ENCODE peak calls at places on chromosome 1, in ten cellular contexts. One of them, this sample, is unnamed.

GRCh38 chr1:55727010-55727409 is 511.8 kb upstream of the USP24 start:
- DNase-seq in IMR-90: peak; percentile 62
- DNase-seq in body of pancreas: no peak
- DNase-seq in stomach: no peak
- DNase-seq in HepG2: no peak
- DNase-seq in endothelial cell of umbilical vein: no peak
- DNase-seq in Peyer's patch: no peak
- DNase-seq in K562: no peak
- DNase-seq in HCT116: no peak
- DNase-seq in esophagus muscularis mucosa: no peak
- DNase-seq in this sample: no peak

GRCh38 chr1:186154651-186155050 is 220.4 kb downstream of the TPR start:
- DNase-seq in esophagus muscularis mucosa: no peak
- DNase-seq in HepG2: no peak
- DNase-seq in Peyer's patch: no peak
- DNase-seq in body of pancreas: no peak
- DNase-seq in K562: no peak
- DNase-seq in stomach: no peak
- DNase-seq in IMR-90: no peak
- DNase-seq in HCT116: no peak
- DNase-seq in endothelial cell of umbilical vein: no peak
- DNase-seq in this sample: no peak

GRCh38 chr1:150566589-150567340 is 12.6 kb downstream of the MCL1 start:
- DNase-seq in stomach: no peak
- DNase-seq in HepG2: no peak
- DNase-seq in K562: no peak
- DNase-seq in Peyer's patch: peak; percentile 37
- DNase-seq in HCT116: no peak
- DNase-seq in esophagus muscularis mucosa: no peak
- DNase-seq in body of pancreas: no peak
- DNase-seq in IMR-90: no peak
- DNase-seq in endothelial cell of umbilical vein: peak; percentile 20
- DNase-seq in this sample: no peak

GRCh38 chr1:8649027-8649426 is 168.4 kb downstream of the RERE start:
- DNase-seq in HepG2: no peak
- DNase-seq in stomach: no peak
- DNase-seq in body of pancreas: no peak
- DNase-seq in endothelial cell of umbilical vein: peak; percentile 85
- DNase-seq in esophagus muscularis mucosa: no peak
- DNase-seq in IMR-90: no peak
- DNase-seq in Peyer's patch: no peak
- DNase-seq in HCT116: no peak
- DNase-seq in K562: no peak
- DNase-seq in this sample: no peak

GRCh38 chr1:19122668-19123067 is 87.4 kb downstream of the UBR4 start:
- DNase-seq in IMR-90: peak; percentile 17
- DNase-seq in stomach: peak; percentile 82
- DNase-seq in body of pancreas: peak; percentile 60
- DNase-seq in K562: no peak
- DNase-seq in HCT116: no peak
- DNase-seq in endothelial cell of umbilical vein: no peak
- DNase-seq in esophagus muscularis mucosa: no peak
- DNase-seq in HepG2: no peak
- DNase-seq in Peyer's patch: peak; percentile 86
- DNase-seq in this sample: peak; percentile 12

GRCh38 chr1:172135076-172135672 is 285.3 kb upstream of the C1orf105 start:
- DNase-seq in Peyer's patch: peak; percentile 62
- DNase-seq in esophagus muscularis mucosa: no peak
- DNase-seq in endothelial cell of umbilical vein: no peak
- DNase-seq in K562: peak; percentile 26
- DNase-seq in HCT116: peak; percentile 32
- DNase-seq in IMR-90: no peak
- DNase-seq in body of pancreas: peak; percentile 9
- DNase-seq in stomach: no peak
- DNase-seq in HepG2: peak; percentile 32
- DNase-seq in this sample: peak; percentile 32

GRCh38 chr1:94962745-94963265 is 35.9 kb upstream of the CNN3 start:
- DNase-seq in K562: no peak
- DNase-seq in body of pancreas: peak; percentile 42
- DNase-seq in esophagus muscularis mucosa: no peak
- DNase-seq in HCT116: no peak
- DNase-seq in Peyer's patch: peak; percentile 89
- DNase-seq in stomach: peak; percentile 39
- DNase-seq in endothelial cell of umbilical vein: peak; percentile 75
- DNase-seq in IMR-90: peak; percentile 49
- DNase-seq in HepG2: peak; percentile 85
- DNase-seq in this sample: peak; percentile 20

GRCh38 chr1:11719313-11720032 is 16.5 kb upstream of the AGTRAP start:
- DNase-seq in Peyer's patch: peak; percentile 96
- DNase-seq in endothelial cell of umbilical vein: peak; percentile 76
- DNase-seq in stomach: peak; percentile 88
- DNase-seq in K562: peak; percentile 76
- DNase-seq in esophagus muscularis mucosa: peak; percentile 95
- DNase-seq in body of pancreas: peak; percentile 87
- DNase-seq in IMR-90: peak; percentile 61
- DNase-seq in HepG2: no peak
- DNase-seq in HCT116: no peak
- DNase-seq in this sample: peak; percentile 86

GRCh38 chr1:3631865-3632264 is 7.0 kb downstream of the TPRG1L start:
- DNase-seq in stomach: no peak
- DNase-seq in esophagus muscularis mucosa: no peak
- DNase-seq in body of pancreas: no peak
- DNase-seq in K562: no peak
- DNase-seq in endothelial cell of umbilical vein: no peak
- DNase-seq in Peyer's patch: no peak
- DNase-seq in IMR-90: no peak
- DNase-seq in HepG2: no peak
- DNase-seq in HCT116: no peak
- DNase-seq in this sample: no peak

GRCh38 chr1:58782308-58783089 is 1.3 kb downstream of the JUN start:
- DNase-seq in K562: peak; percentile 25
- DNase-seq in stomach: peak; percentile 66
- DNase-seq in body of pancreas: peak; percentile 72
- DNase-seq in HepG2: no peak
- DNase-seq in esophagus muscularis mucosa: peak; percentile 94
- DNase-seq in HCT116: no peak
- DNase-seq in Peyer's patch: peak; percentile 86
- DNase-seq in endothelial cell of umbilical vein: peak; percentile 43
- DNase-seq in IMR-90: peak; percentile 22
- DNase-seq in this sample: peak; percentile 68
- TF ChIP-seq POLR2A in K562: no peak
- TF ChIP-seq POLR2A in stomach: no peak
- TF ChIP-seq POLR2A in body of pancreas: no peak
- TF ChIP-seq POLR2A in HepG2: peak; percentile 46
- TF ChIP-seq POLR2A in esophagus muscularis mucosa: peak; percentile 22
- TF ChIP-seq POLR2A in HCT116: no peak
- TF ChIP-seq POLR2A in Peyer's patch: no peak
- TF ChIP-seq POLR2A in endothelial cell of umbilical vein: no peak
- TF ChIP-seq POLR2A in IMR-90: peak; percentile 18
- TF ChIP-seq POLR2A in this sample: no peak

GRCh38 chr1:195903203-195903602 is 705.0 kb downstream of the KCNT2 start:
- DNase-seq in IMR-90: no peak
- DNase-seq in HCT116: no peak
- DNase-seq in stomach: no peak
- DNase-seq in Peyer's patch: no peak
- DNase-seq in HepG2: no peak
- DNase-seq in esophagus muscularis mucosa: no peak
- DNase-seq in endothelial cell of umbilical vein: no peak
- DNase-seq in body of pancreas: no peak
- DNase-seq in K562: no peak
- DNase-seq in this sample: no peak

GRCh38 chr1:195899762-195900352 is 708.4 kb downstream of the KCNT2 start:
- DNase-seq in Peyer's patch: no peak
- DNase-seq in IMR-90: peak; percentile 74
- DNase-seq in body of pancreas: no peak
- DNase-seq in HCT116: no peak
- DNase-seq in endothelial cell of umbilical vein: no peak
- DNase-seq in esophagus muscularis mucosa: no peak
- DNase-seq in stomach: no peak
- DNase-seq in HepG2: no peak
- DNase-seq in K562: peak; percentile 49
- DNase-seq in this sample: peak; percentile 40

GRCh38 chr1:195902779-195903178 is 705.5 kb downstream of the KCNT2 start:
- DNase-seq in body of pancreas: no peak
- DNase-seq in K562: no peak
- DNase-seq in stomach: no peak
- DNase-seq in IMR-90: no peak
- DNase-seq in HCT116: no peak
- DNase-seq in esophagus muscularis mucosa: no peak
- DNase-seq in endothelial cell of umbilical vein: no peak
- DNase-seq in Peyer's patch: no peak
- DNase-seq in HepG2: no peak
- DNase-seq in this sample: no peak

GRCh38 chr1:195897072-195897471 is 711.2 kb downstream of the KCNT2 start:
- DNase-seq in body of pancreas: no peak
- DNase-seq in HCT116: no peak
- DNase-seq in Peyer's patch: no peak
- DNase-seq in stomach: no peak
- DNase-seq in endothelial cell of umbilical vein: no peak
- DNase-seq in esophagus muscularis mucosa: no peak
- DNase-seq in IMR-90: no peak
- DNase-seq in HepG2: no peak
- DNase-seq in K562: no peak
- DNase-seq in this sample: peak; percentile 2

GRCh38 chr1:195898924-195899323 is 709.3 kb downstream of the KCNT2 start:
- DNase-seq in stomach: no peak
- DNase-seq in K562: peak; percentile 33
- DNase-seq in HCT116: no peak
- DNase-seq in esophagus muscularis mucosa: no peak
- DNase-seq in HepG2: no peak
- DNase-seq in Peyer's patch: no peak
- DNase-seq in body of pancreas: no peak
- DNase-seq in IMR-90: no peak
- DNase-seq in endothelial cell of umbilical vein: peak; percentile 10
- DNase-seq in this sample: peak; percentile 31
- TF ChIP-seq POLR2A in stomach: no peak
- TF ChIP-seq POLR2A in K562: no peak
- TF ChIP-seq POLR2A in HCT116: no peak
- TF ChIP-seq POLR2A in esophagus muscularis mucosa: no peak
- TF ChIP-seq POLR2A in HepG2: no peak
- TF ChIP-seq POLR2A in Peyer's patch: no peak
- TF ChIP-seq POLR2A in body of pancreas: no peak
- TF ChIP-seq POLR2A in IMR-90: no peak
- TF ChIP-seq POLR2A in endothelial cell of umbilical vein: no peak
- TF ChIP-seq POLR2A in this sample: no peak

DNA sequence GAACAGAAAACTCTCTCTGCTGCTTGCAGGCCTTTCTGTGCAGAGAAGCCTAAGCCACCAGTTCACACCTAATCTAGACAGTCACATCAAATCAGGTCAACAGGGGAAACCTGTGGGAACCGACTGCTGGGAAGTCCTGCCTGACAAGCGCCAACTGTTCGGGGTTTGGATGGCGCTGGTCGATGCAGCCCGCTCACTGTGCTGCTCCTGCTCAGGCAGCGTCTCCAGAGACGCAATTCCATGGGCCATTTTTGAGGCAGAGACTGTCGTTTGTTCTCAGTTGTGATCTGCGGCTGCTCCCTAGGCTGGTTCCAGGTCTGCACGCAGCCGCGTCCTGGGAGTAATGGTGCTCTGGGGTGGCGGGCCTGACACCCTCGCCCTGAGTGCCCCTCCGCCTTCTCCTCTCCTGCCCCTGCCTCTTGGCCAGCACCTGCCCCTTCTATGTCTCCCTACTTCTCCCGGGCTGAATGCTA is 1.4 kb downstream of the AGT start:
- DNase-seq in body of pancreas: no peak
- DNase-seq in endothelial cell of umbilical vein: no peak
- DNase-seq in esophagus muscularis mucosa: no peak
- DNase-seq in Peyer's patch: no peak
- DNase-seq in stomach: no peak
- DNase-seq in IMR-90: no peak
- DNase-seq in K562: no peak
- DNase-seq in HCT116: no peak
- DNase-seq in HepG2: no peak
- DNase-seq in this sample: no peak
- TF ChIP-seq POLR2A in body of pancreas: no peak
- TF ChIP-seq POLR2A in endothelial cell of umbilical vein: no peak
- TF ChIP-seq POLR2A in esophagus muscularis mucosa: no peak
- TF ChIP-seq POLR2A in Peyer's patch: no peak
- TF ChIP-seq POLR2A in stomach: no peak
- TF ChIP-seq POLR2A in IMR-90: no peak
- TF ChIP-seq POLR2A in K562: no peak
- TF ChIP-seq POLR2A in HCT116: no peak
- TF ChIP-seq POLR2A in HepG2: no peak
- TF ChIP-seq POLR2A in this sample: no peak

GRCh38 chr1:40389234-40389815 is 15.8 kb downstream of the SMAP2 start:
- DNase-seq in body of pancreas: no peak
- DNase-seq in HCT116: no peak
- DNase-seq in endothelial cell of umbilical vein: no peak
- DNase-seq in K562: no peak
- DNase-seq in stomach: no peak
- DNase-seq in esophagus muscularis mucosa: no peak
- DNase-seq in Peyer's patch: peak; percentile 48
- DNase-seq in IMR-90: no peak
- DNase-seq in HepG2: no peak
- DNase-seq in this sample: no peak
- TF ChIP-seq POLR2A in body of pancreas: no peak
- TF ChIP-seq POLR2A in HCT116: no peak
- TF ChIP-seq POLR2A in endothelial cell of umbilical vein: no peak
- TF ChIP-seq POLR2A in K562: peak; percentile 44
- TF ChIP-seq POLR2A in stomach: no peak
- TF ChIP-seq POLR2A in esophagus muscularis mucosa: no peak
- TF ChIP-seq POLR2A in Peyer's patch: no peak
- TF ChIP-seq POLR2A in IMR-90: no peak
- TF ChIP-seq POLR2A in HepG2: no peak
- TF ChIP-seq POLR2A in this sample: no peak

GRCh38 chr1:47180603-47181094 is 9.2 kb downstream of the PDZK1IP1 start:
- DNase-seq in endothelial cell of umbilical vein: no peak
- DNase-seq in IMR-90: no peak
- DNase-seq in Peyer's patch: no peak
- DNase-seq in HepG2: no peak
- DNase-seq in stomach: peak; percentile 38
- DNase-seq in HCT116: no peak
- DNase-seq in K562: no peak
- DNase-seq in body of pancreas: peak; percentile 36
- DNase-seq in esophagus muscularis mucosa: peak; percentile 68
- DNase-seq in this sample: peak; percentile 91

GRCh38 chr1:47179988-47180563 is 9.8 kb downstream of the PDZK1IP1 start:
- DNase-seq in Peyer's patch: no peak
- DNase-seq in esophagus muscularis mucosa: peak; percentile 34
- DNase-seq in body of pancreas: peak; percentile 34
- DNase-seq in endothelial cell of umbilical vein: no peak
- DNase-seq in IMR-90: no peak
- DNase-seq in K562: no peak
- DNase-seq in HepG2: no peak
- DNase-seq in stomach: peak; percentile 43
- DNase-seq in HCT116: no peak
- DNase-seq in this sample: peak; percentile 91

GRCh38 chr1:47178020-47178419 is 11.8 kb downstream of the PDZK1IP1 start:
- DNase-seq in K562: no peak
- DNase-seq in stomach: peak; percentile 16
- DNase-seq in IMR-90: no peak
- DNase-seq in HCT116: no peak
- DNase-seq in HepG2: no peak
- DNase-seq in endothelial cell of umbilical vein: no peak
- DNase-seq in Peyer's patch: no peak
- DNase-seq in esophagus muscularis mucosa: peak; percentile 83
- DNase-seq in body of pancreas: no peak
- DNase-seq in this sample: no peak

GRCh38 chr1:47178665-47179022 is 11.2 kb downstream of the PDZK1IP1 start:
- DNase-seq in K562: no peak
- DNase-seq in HCT116: no peak
- DNase-seq in HepG2: no peak
- DNase-seq in body of pancreas: no peak
- DNase-seq in IMR-90: no peak
- DNase-seq in Peyer's patch: no peak
- DNase-seq in esophagus muscularis mucosa: peak; percentile 74
- DNase-seq in stomach: peak; percentile 24
- DNase-seq in endothelial cell of umbilical vein: no peak
- DNase-seq in this sample: no peak

GRCh38 chr1:47179023-47179987 is 10.5 kb downstream of the PDZK1IP1 start:
- DNase-seq in HepG2: peak; percentile 89
- DNase-seq in IMR-90: peak; percentile 91
- DNase-seq in K562: peak; percentile 86
- DNase-seq in HCT116: peak; percentile 89
- DNase-seq in body of pancreas: peak; percentile 92
- DNase-seq in esophagus muscularis mucosa: peak; percentile 94
- DNase-seq in endothelial cell of umbilical vein: peak; percentile 91
- DNase-seq in stomach: peak; percentile 90
- DNase-seq in Peyer's patch: peak; percentile 93
- DNase-seq in this sample: peak; percentile 94
- TF ChIP-seq POLR2A in HepG2: no peak
- TF ChIP-seq POLR2A in IMR-90: no peak
- TF ChIP-seq POLR2A in K562: peak; percentile 45
- TF ChIP-seq POLR2A in HCT116: no peak
- TF ChIP-seq POLR2A in body of pancreas: no peak
- TF ChIP-seq POLR2A in esophagus muscularis mucosa: no peak
- TF ChIP-seq POLR2A in endothelial cell of umbilical vein: no peak
- TF ChIP-seq POLR2A in stomach: no peak
- TF ChIP-seq POLR2A in Peyer's patch: no peak
- TF ChIP-seq POLR2A in this sample: peak; percentile 68

This sample was measured in erythroblast.